ENCODE peak calls at places on chromosomes 11 and 22, in four cellular contexts. H is K562, W is GM12878, L is HCT116. I is an unnamed sample.
A peak's percentile ranks its signal among the peaks of the same experiment; 100 is the strongest.

GRCh38 chr11:47986742-47987141 is 6.4 kb downstream of the PTPRJ start:
- DNase-seq in H (no peak), W (no peak), L (peak; percentile 79), I (no peak)

GRCh38 chr11:70183483-70184176 is 19.5 kb upstream of the FADD start:
- DNase-seq in H (no peak), W (no peak), L (no peak), I (no peak)

GRCh38 chr11:44743326-44743725 is 16.6 kb downstream of the TSPAN18 start:
- DNase-seq in H (no peak), W (no peak), L (no peak), I (no peak)

GRCh38 chr11:68128682-68129327 is 7.6 kb upstream of the CHKA start:
- DNase-seq in H (peak; percentile 55), W (no peak), L (no peak), I (no peak)

GRCh38 chr22:29136715-29137700 is 64.2 kb downstream of the KREMEN1 start:
- DNase-seq in H (no peak), W (no peak), L (no peak), I (no peak)

GRCh38 chr22:26558246-26558895 is 31.6 kb downstream of the TPST2 start:
- DNase-seq in H (no peak), W (no peak), L (no peak), I (no peak)

GRCh38 chr11:19597194-19597593 is 115.4 kb upstream of the NAV2 start:
- DNase-seq in H (no peak), W (no peak), L (no peak), I (no peak)

GRCh38 chr11:97259434-97259833 is 869.6 kb downstream of the JRKL start:
- DNase-seq in H (no peak), W (no peak), L (no peak), I (no peak)

GRCh38 chr11:122023614-122024250 is 92.3 kb downstream of the BLID start:
- DNase-seq in H (no peak), W (no peak), L (no peak), I (no peak)

GRCh38 chr11:82750643-82751139 is 17.0 kb upstream of the FAM181B start:
- DNase-seq in H (no peak), W (no peak), L (no peak), I (no peak)

GRCh38 chr11:112744041-112744440 is 217.2 kb upstream of the NCAM1 start:
- DNase-seq in H (no peak), W (no peak), L (no peak), I (no peak)

GRCh38 chr11:13010737-13011342 is 1.7 kb downstream of the RASSF10 start:
- DNase-seq in H (no peak), W (no peak), L (no peak), I (no peak)

GRCh38 chr11:8221917-8222316 is 41.8 kb downstream of the LMO1 start:
- DNase-seq in H (no peak), W (no peak), L (no peak), I (no peak)

GRCh38 chr22:40449676-40450035 is 79.3 kb downstream of the SGSM3 start:
- DNase-seq in H (no peak), W (no peak), L (no peak), I (no peak)

GRCh38 chr22:45804986-45805325 is 133.3 kb downstream of the ATXN10 start:
- DNase-seq in H (no peak), W (no peak), L (peak; percentile 82), I (no peak)

GRCh38 chr11:70926543-70926942 is 325.8 kb downstream of the SHANK2 start:
- DNase-seq in H (no peak), W (no peak), L (no peak), I (no peak)

GRCh38 chr11:11521306-11522002 is 100.4 kb downstream of the GALNT18 start:
- DNase-seq in H (no peak), W (no peak), L (no peak), I (no peak)

GRCh38 chr11:77027275-77027674 is 6.9 kb upstream of the B3GNT6 start:
- DNase-seq in H (no peak), W (no peak), L (no peak), I (no peak)

GRCh38 chr11:86699036-86699791 is 26.8 kb upstream of the ME3 start:
- DNase-seq in H (no peak), W (no peak), L (no peak), I (no peak)

GRCh38 chr11:24767411-24767810 is 270.6 kb downstream of the LUZP2 start:
- DNase-seq in H (no peak), W (no peak), L (no peak), I (no peak)

GRCh38 chr22:49997221-49997599 is 15.4 kb downstream of the IL17REL start:
- DNase-seq in H (no peak), W (no peak), L (no peak), I (no peak)

GRCh38 chr22:29700949-29701927 is 18.6 kb upstream of the CABP7 start:
- DNase-seq in H (peak; percentile 60), W (no peak), L (peak; percentile 51), I (no peak)

GRCh38 chr11:124747406-124748099 is 4.5 kb downstream of the VSIG2 start:
- DNase-seq in H (no peak), W (no peak), L (no peak), I (no peak)

GRCh38 chr11:113046866-113047265 is 85.6 kb downstream of the NCAM1 start:
- DNase-seq in H (no peak), W (no peak), L (no peak), I (no peak)

GRCh38 chr11:44258839-44259420 is 51.0 kb downstream of the ALX4 start:
- DNase-seq in H (no peak), W (no peak), L (no peak), I (no peak)

GRCh38 chr11:86151188-86152005 is 82.5 kb upstream of the PICALM start:
- DNase-seq in H (peak; percentile 87), W (no peak), L (no peak), I (no peak)

GRCh38 chr11:113628912-113629311 is 77.2 kb downstream of the TMPRSS5 start:
- DNase-seq in H (no peak), W (no peak), L (no peak), I (peak; percentile 70)

GRCh38 chr11:19185036-19185435 is 16.7 kb downstream of the CSRP3 start:
- DNase-seq in H (no peak), W (no peak), L (no peak), I (no peak)

GRCh38 chr11:67022961-67023956 is at the start of gene SYT12:
- DNase-seq in H (no peak), W (no peak), L (no peak), I (no peak)

GRCh38 chr11:61587951-61588695 is 7.2 kb upstream of the SYT7 start:
- DNase-seq in H (peak; percentile 79), W (no peak), L (peak; percentile 46), I (no peak)

GRCh38 chr11:45294499-45294898 is 8.4 kb upstream of the SYT13 start:
- DNase-seq in H (no peak), W (no peak), L (no peak), I (no peak)

GRCh38 chr11:36257351-36257750 is 31.9 kb downstream of the COMMD9 start:
- DNase-seq in H (no peak), W (no peak), L (no peak), I (no peak)

GRCh38 chr11:28526406-28526751 is 418.2 kb downstream of the METTL15 start:
- DNase-seq in H (no peak), W (no peak), L (peak; percentile 8), I (no peak)

GRCh38 chr11:111719379-111719778 is 46.8 kb downstream of the PPP2R1B start:
- DNase-seq in H (no peak), W (no peak), L (no peak), I (no peak)

GRCh38 chr11:115901069-115901468 is 396.9 kb upstream of the CADM1 start:
- DNase-seq in H (no peak), W (no peak), L (no peak), I (no peak)

DNA sequence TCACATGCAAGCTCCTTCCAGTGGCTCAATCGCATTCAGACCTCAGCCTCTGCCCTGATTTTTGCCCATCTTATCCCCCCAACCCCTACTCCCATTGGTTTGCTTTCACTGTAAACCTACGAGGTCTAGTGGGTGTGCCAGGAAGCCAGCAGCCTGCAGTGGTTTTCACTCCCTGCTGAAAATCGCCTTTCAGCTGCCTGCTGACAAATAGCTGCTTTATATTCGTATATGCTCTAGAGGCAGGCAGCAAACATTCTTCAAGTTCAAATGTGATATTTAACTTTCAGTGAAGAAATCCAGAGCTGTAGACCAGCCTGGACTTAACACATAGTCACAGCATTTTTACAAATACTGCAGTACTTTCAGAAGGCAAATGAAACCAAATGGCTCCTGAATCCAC is 92.8 kb upstream of the APOA1 start:
- DNase-seq in H (no peak), W (no peak), L (no peak), I (no peak)
- TF ChIP-seq EGR1 in H (no peak), W (no peak), L (no peak), I (no peak)

GRCh38 chr22:35919002-35919542 is 109.6 kb downstream of the RBFOX2 start:
- DNase-seq in H (no peak), W (no peak), L (no peak), I (no peak)

GRCh38 chr22:35917651-35918050 is 111.0 kb downstream of the RBFOX2 start:
- DNase-seq in H (no peak), W (no peak), L (no peak), I (no peak)

GRCh38 chr22:35923026-35923425 is 105.6 kb downstream of the RBFOX2 start:
- DNase-seq in H (no peak), W (no peak), L (no peak), I (no peak)

GRCh38 chr22:35918466-35918865 is 110.2 kb downstream of the RBFOX2 start:
- DNase-seq in H (no peak), W (no peak), L (no peak), I (no peak)

DNA sequence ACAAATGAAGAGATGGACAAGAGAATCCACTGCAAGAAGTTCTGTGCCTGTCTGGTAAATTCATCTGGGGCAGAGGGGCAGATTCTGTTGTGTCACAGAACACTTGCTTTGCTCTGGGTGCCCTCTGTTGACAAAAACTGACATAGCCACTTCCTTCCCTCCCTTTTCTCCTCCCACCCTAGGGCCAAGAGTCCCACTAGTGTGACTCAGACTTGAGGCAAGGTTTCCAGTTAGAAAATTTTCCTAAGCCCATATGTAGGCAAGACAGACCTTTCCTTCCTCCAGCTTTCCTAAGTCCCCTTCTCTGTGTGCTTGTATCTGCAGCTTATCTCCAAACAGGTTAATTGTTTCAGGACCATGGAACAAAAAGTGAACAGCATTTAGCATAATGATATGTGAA is 106.8 kb downstream of the RBFOX2 start:
- DNase-seq in H (peak; percentile 39), W (peak; percentile 13), L (peak; percentile 76), I (no peak)
- TF ChIP-seq EGR1 in H (no peak), W (no peak), L (peak; percentile 13), I (no peak)

DNA sequence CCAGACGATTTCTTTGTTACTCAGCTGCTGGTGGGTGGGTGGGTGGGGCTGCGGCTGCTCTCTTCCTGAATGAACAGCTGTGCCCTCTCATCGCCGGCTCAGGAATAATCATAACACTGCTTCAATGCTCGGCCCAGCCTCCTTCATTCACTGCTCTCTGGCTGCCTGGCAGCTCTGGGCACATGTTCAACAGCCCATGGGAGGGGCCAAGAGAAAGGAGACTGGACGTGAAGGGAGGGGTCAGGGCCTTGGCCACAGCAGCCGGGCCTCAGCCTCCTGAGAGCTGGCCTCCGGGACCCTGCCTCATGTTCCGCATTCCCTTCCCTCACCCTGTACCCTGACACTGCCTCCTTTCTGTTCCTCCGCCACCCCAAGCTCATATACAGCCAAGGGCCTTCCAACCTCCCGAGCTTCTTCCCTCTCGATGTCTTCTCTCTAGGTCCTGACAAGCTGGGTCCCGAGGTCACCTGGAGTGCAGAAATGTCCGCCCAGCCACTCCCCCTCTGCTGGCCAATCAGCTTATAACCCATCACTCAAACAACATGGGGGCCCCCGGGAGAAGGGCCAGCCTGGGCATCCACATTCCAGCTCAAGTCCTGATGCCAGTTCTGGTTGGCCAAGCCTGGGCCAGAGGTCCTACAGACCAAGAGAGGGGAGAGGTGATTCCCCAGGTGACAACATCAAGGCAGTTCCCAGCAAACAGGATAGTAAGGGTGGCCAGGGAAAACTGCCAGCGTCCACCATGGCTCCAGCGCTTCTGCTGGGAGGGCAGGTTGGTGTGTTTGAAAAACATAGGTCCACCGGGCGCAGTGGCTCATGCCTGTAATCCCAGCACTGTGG is 3.2 kb upstream of the CSDC2 start:
- DNase-seq in H (peak; percentile 44), W (no peak), L (no peak), I (no peak)
- TF ChIP-seq EGR1 in H (no peak), W (no peak), L (no peak), I (no peak)

GRCh38 chr11:22130462-22131053 is 62.3 kb upstream of the ANO5 start:
- DNase-seq in H (no peak), W (no peak), L (no peak), I (peak; percentile 49)
- TF ChIP-seq EGR1 in H (no peak), W (no peak), L (no peak), I (no peak)